ENCODE peak calls at places on chromosomes 13 and 19, in nine cellular contexts. T is ovary; B is stimulated activated CD8-positive, alpha-beta memory T cell treated with anti-CD3 and anti-CD28 coated beads, Interleukin-15, amount 100 ng/mL, for 24 hours; D is thoracic aorta; X is lung; J is activated T-helper 1 cell treated with Interleukin-2 at 50 U/mL for 16 hours; Y is substantia nigra; U is AG09319; K is AG09309. L is an unnamed sample.

GRCh38 chr13:99316657-99317244 is 9.6 kb upstream of the GPR183 start:
- DNase-seq in T (peak; percentile 54), B (no peak), D (no peak), X (peak; percentile 50), J (no peak), Y (no peak), U (no peak), K (no peak), L (no peak)

GRCh38 chr19:8251025-8251472 is 41.9 kb downstream of the CERS4 start:
- DNase-seq in T (peak; percentile 47), B (no peak), D (peak; percentile 30), X (peak; percentile 87), J (no peak), Y (peak; percentile 48), U (no peak), K (no peak), L (peak; percentile 90)

GRCh38 chr19:1016647-1017114 is 4.2 kb downstream of the TMEM259 start:
- DNase-seq in T (no peak), B (no peak), D (no peak), X (no peak), J (no peak), Y (no peak), U (no peak), K (no peak), L (no peak)

GRCh38 chr13:40420160-40420740 is 246.2 kb downstream of the FOXO1 start:
- DNase-seq in T (no peak), B (no peak), D (no peak), X (no peak), J (no peak), Y (no peak), U (no peak), K (no peak), L (no peak)

GRCh38 chr13:62019858-62020257 is 604.2 kb upstream of the PCDH20 start:
- DNase-seq in T (no peak), B (no peak), D (no peak), X (no peak), J (no peak), Y (no peak), U (no peak), K (no peak), L (no peak)

GRCh38 chr13:24670927-24671326 is 9.3 kb upstream of the ATP12A start:
- DNase-seq in T (no peak), B (no peak), D (no peak), X (no peak), J (no peak), Y (no peak), U (no peak), K (no peak), L (no peak)

GRCh38 chr13:98225036-98225940 is 48.2 kb upstream of the RNF113B start:
- DNase-seq in T (no peak), B (no peak), D (no peak), X (no peak), J (no peak), Y (peak; percentile 4), U (no peak), K (no peak), L (no peak)

GRCh38 chr19:49056101-49056901 is 1.2 kb downstream of the CGB7 start:
- DNase-seq in T (peak; percentile 23), B (no peak), D (no peak), X (peak; percentile 42), J (peak; percentile 33), Y (no peak), U (no peak), K (no peak), L (no peak)

GRCh38 chr19:39871886-39872866 is 26.0 kb upstream of the FBL start:
- DNase-seq in T (no peak), B (no peak), D (no peak), X (no peak), J (no peak), Y (no peak), U (no peak), K (no peak), L (no peak)

GRCh38 chr19:30449673-30450072 is 77.5 kb downstream of the ZNF536 start:
- DNase-seq in T (no peak), B (no peak), D (no peak), X (no peak), J (no peak), Y (no peak), U (no peak), K (no peak), L (no peak)

GRCh38 chr19:47581605-47582319 is 8.8 kb upstream of the ZNF541 start:
- DNase-seq in T (no peak), B (no peak), D (no peak), X (peak; percentile 76), J (no peak), Y (no peak), U (no peak), K (no peak), L (no peak)

GRCh38 chr19:33147538-33147937 is 15.6 kb downstream of the WDR88 start:
- DNase-seq in T (no peak), B (no peak), D (no peak), X (no peak), J (no peak), Y (no peak), U (no peak), K (no peak), L (no peak)

L was measured in right atrium auricular region.